ENCODE peak calls at places on chromosomes 13 and 19, in five cellular contexts. N, K, I, T and X are unnamed samples.

GRCh38 chr19:2997720-2998119 is 20.4 kb downstream of the TLE6 start:
- DNase-seq in I (no peak), K (no peak), N (no peak), T (no peak), X (no peak)

GRCh38 chr19:18291590-18292459 is 10.4 kb upstream of the JUND start:
- DNase-seq in I (peak; percentile 90), N (peak; percentile 93), T (peak; percentile 77), K (peak; percentile 79), X (peak; percentile 85)

GRCh38 chr13:44812818-44813217 is 176.5 kb downstream of the NUFIP1 start:
- DNase-seq in N (no peak), K (no peak), T (no peak), I (no peak), X (peak; percentile 58)

GRCh38 chr13:110480161-110480560 is 81.4 kb downstream of the RAB20 start:
- DNase-seq in I (no peak), T (no peak), N (no peak), K (no peak), X (no peak)

GRCh38 chr13:43730642-43731041 is 56.1 kb downstream of the ENOX1 start:
- DNase-seq in I (no peak), N (peak; percentile 49), K (no peak), T (no peak), X (peak; percentile 33)

GRCh38 chr19:49194408-49194807 is 36.8 kb downstream of the TRPM4 start:
- DNase-seq in N (no peak), T (no peak), K (no peak), I (no peak), X (no peak)

GRCh38 chr13:33918199-33918932 is 100.4 kb downstream of the RFC3 start:
- DNase-seq in K (no peak), N (no peak), T (peak; percentile 10), I (no peak), X (peak; percentile 83)

GRCh38 chr13:28531195-28531955 is 36.4 kb upstream of the FLT1 start:
- DNase-seq in I (no peak), T (peak; percentile 79), K (peak; percentile 16), N (peak; percentile 80), X (peak; percentile 40)

GRCh38 chr19:28207244-28207643 is 1005.7 kb downstream of the UQCRFS1 start:
- DNase-seq in N (no peak), T (no peak), I (no peak), K (no peak), X (no peak)

GRCh38 chr19:28602675-28603298 is 610.2 kb downstream of the UQCRFS1 start:
- DNase-seq in N (no peak), K (no peak), T (no peak), I (no peak), X (no peak)

GRCh38 chr19:56987184-56987583 is 132.6 kb upstream of the USP29 start:
- DNase-seq in N (no peak), I (no peak), T (no peak), K (no peak), X (no peak)

GRCh38 chr13:94764576-94765321 is 52.4 kb upstream of the SOX21 start:
- DNase-seq in N (no peak), K (no peak), T (peak; percentile 23), I (no peak), X (no peak)

GRCh38 chr13:82627183-82627582 is 1255.1 kb downstream of the SLITRK1 start:
- DNase-seq in T (no peak), I (no peak), N (no peak), K (no peak), X (no peak)

GRCh38 chr19:30596813-30597399 is 224.7 kb downstream of the ZNF536 start:
- DNase-seq in T (peak; percentile 68), K (no peak), N (no peak), I (no peak), X (no peak)

GRCh38 chr19:7507884-7508283 is 8.0 kb upstream of the ZNF358 start:
- DNase-seq in K (peak; percentile 68), N (no peak), T (peak; percentile 73), I (peak; percentile 87), X (no peak)

GRCh38 chr19:44891016-44891882 is at the start of gene TOMM40:
- DNase-seq in T (peak; percentile 100), I (no peak), K (peak; percentile 100), N (no peak), X (peak; percentile 100)

DNA sequence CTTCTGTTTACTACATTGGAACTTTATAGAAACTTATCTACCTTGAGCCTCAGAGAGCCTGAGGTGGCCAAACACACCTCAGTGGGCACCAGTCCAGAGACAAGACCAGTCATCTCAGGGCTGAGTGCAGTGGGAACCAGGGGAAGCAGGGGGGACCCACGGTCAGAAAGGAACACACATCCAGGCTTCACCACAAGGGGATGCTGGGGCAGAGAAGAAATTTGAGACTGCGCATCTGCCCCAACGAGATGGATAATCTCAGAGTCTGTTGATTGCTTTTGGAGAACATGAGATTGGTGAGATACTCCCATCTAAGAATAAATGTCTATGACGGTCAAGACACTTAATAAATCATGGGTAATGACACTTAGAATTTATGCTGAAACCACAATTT is 98.7 kb downstream of the DOCK9 start:
- DNase-seq in I (no peak), K (no peak), N (no peak), T (no peak), X (no peak)
- TF ChIP-seq CTCF in I (no peak), K (no peak), N (no peak), T (no peak), X (no peak)

GRCh38 chr19:34471906-34472305 is 9.7 kb upstream of the WTIP start:
- DNase-seq in I (no peak), N (no peak), K (no peak), T (no peak), X (no peak)

GRCh38 chr19:34468400-34468799 is 13.2 kb upstream of the WTIP start:
- DNase-seq in K (no peak), N (no peak), I (no peak), T (no peak), X (no peak)
- H3K36me3 ChIP-seq in K (peaks cover 9% of the 10 kb centered on the region), N (peaks cover 100% of the 10 kb centered on the region), I (peaks cover 33% of the 10 kb centered on the region), T (peaks cover 23% of the 10 kb centered on the region), X (peaks cover 72% of the 10 kb centered on the region)

DNA sequence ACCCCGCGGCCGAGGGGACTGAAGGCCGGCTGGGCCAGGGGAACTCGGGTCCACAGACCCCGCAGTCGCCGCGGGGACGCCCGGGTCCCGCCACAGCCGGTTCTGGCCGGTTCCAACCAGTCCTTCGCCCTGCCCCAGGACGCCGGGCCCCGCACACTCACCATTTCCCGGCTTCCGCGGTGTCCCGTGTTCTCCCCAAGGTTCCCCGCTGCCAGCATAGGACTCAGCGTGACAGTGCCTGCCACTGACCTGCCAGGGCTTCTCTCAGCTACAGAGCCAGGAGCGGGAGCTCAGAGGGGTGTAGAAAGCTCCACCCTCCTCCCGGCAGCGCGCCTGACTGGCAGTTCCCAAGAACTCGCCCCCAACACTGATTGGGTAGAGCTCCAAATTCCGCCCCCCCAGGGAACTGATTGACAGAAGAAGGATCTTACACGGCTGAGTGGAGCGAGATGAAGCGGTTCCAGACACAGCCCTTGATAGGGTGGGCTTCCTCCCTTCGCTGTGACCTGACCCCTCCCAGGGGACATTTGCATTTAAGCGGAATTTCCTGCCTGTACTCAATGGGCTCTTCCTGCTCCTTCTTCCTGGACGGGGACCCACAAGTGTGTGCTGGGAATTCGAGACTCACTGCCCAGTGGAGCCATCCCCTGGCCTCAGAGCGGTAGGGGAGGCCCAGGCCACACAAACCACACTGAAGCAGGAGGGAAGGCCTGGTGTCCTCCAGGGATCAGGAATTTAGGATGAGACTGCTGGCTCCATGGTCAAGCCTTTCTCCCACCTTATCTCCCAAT is at the start of gene ZNF442:
- DNase-seq in I (peak; percentile 98), T (peak; percentile 100), N (peak; percentile 94), K (peak; percentile 97), X (peak; percentile 100)
- TF ChIP-seq CTCF in I (peak; percentile 21), T (peak; percentile 60), N (peak; percentile 54), K (peak; percentile 88), X (peak; percentile 81)

DNA sequence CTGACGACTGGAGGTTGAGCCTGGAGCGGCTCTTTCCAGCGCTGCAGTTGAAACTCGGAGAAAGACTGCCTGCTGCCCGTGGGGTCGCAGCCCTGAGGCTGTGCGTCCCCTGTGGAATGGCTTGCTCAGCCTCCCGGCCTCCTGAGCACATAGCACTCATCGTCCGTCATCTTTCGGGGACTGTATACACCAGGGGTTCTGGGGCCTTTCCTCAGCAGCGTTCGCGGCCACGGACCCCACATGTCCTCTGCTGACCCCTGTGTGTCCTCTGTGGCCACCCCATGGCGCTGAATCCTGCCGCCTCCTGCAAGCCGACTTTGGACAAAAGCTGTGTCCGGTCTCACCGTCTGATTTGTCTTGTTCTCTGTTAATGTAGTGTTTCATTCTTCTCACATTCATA is 20.4 kb downstream of the CUL4A start:
- DNase-seq in T (no peak), N (peak; percentile 39), I (no peak), K (no peak), X (no peak)
- H3K36me3 ChIP-seq in T (no peaks in the 10 kb centered on the region), N (peaks cover 91% of the 10 kb centered on the region), I (peaks cover 41% of the 10 kb centered on the region), K (no peaks in the 10 kb centered on the region), X (peaks cover 29% of the 10 kb centered on the region)

GRCh38 chr13:79548886-79549285 is 67.9 kb downstream of the NDFIP2 start:
- DNase-seq in I (no peak), K (no peak), T (no peak), N (no peak), X (no peak)
- TF ChIP-seq CTCF in I (no peak), K (no peak), T (peak; percentile 50), N (no peak), X (peak; percentile 40)

GRCh38 chr19:47228937-47229673 is 1.9 kb downstream of the BBC3 start:
- DNase-seq in T (peak; percentile 40), I (no peak), N (no peak), K (no peak), X (no peak)

GRCh38 chr19:47230921-47231214 is at the start of gene BBC3:
- DNase-seq in N (no peak), I (no peak), K (no peak), T (no peak), X (no peak)

GRCh38 chr19:47231215-47232054 is 436 bp upstream of the BBC3 start:
- DNase-seq in K (peak; percentile 94), T (peak; percentile 90), N (peak; percentile 95), I (peak; percentile 86), X (peak; percentile 88)

GRCh38 chr19:47229674-47230121 is 1.3 kb downstream of the BBC3 start:
- DNase-seq in T (no peak), K (no peak), N (no peak), I (no peak), X (no peak)

DNA sequence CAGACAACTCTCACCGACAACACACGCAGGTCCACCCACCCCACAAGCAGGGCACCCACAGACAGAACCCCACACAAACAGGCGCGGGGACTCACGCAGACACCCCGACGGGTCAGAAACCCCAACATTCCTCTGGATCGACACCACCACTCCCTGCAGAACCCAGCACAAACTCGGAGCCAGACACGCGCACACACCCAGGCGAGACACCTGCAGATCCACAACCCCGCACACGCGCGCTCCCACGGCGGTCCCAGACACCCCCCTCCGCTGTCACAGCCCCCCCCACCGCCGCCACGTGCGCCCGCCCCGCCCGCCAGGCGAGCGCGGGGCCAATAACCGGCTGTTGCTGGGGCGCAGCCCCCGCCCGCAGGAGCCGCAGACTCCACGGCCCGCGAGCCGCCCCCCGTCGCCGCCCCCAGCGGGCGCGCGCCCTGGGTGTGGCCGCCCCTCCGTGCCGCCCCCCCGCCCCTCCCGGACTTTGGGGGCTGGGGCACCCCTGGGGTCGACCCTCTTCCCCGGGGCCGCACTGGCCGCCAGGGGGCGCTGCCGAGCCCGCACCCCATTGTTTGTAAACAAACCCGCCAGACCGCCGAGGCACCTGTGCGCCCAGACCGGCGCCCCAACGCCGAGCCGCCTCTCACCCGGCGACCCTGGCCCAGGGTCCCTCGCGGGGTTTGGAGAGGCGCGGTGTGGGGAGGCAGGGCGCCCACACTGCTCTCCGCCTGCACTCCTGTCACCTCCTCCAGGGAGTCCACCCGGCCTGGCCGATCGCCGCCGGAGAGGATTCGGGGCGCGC is 678 bp downstream of the BBC3 start:
- DNase-seq in I (peak; percentile 69), N (peak; percentile 88), T (peak; percentile 77), K (peak; percentile 76), X (peak; percentile 49)
- H3K36me3 ChIP-seq in I (no peaks in the 10 kb centered on the region), N (no peaks in the 10 kb centered on the region), T (no peaks in the 10 kb centered on the region), K (no peaks in the 10 kb centered on the region), X (no peaks in the 10 kb centered on the region)